ENCODE peak calls at places on chromosomes 16 and 17, in five cellular contexts. One of them, this sample, is unnamed.
A peak's percentile ranks its signal among the peaks of the same experiment; 100 is the strongest.

GRCh38 chr17:81245024-81245664 is 6.0 kb downstream of the NDUFAF8 start:
- DNase-seq in OCI-LY7: peak; percentile 33
- DNase-seq in stimulated activated CD4-positive, alpha-beta T cell treated with anti-CD3 and anti-CD28 coated beads, Interleukin-2, amount 100 ng/mL, for 48 hours: no peak
- DNase-seq in A549: no peak
- DNase-seq in naive thymus-derived CD4-positive, alpha-beta T cell: no peak
- DNase-seq in this sample: no peak

GRCh38 chr16:11379420-11379819 is 34.2 kb downstream of the RMI2 start:
- DNase-seq in naive thymus-derived CD4-positive, alpha-beta T cell: no peak
- DNase-seq in stimulated activated CD4-positive, alpha-beta T cell treated with anti-CD3 and anti-CD28 coated beads, Interleukin-2, amount 100 ng/mL, for 48 hours: peak; percentile 25
- DNase-seq in OCI-LY7: no peak
- DNase-seq in A549: no peak
- DNase-seq in this sample: no peak

GRCh38 chr17:66782866-66783265 is 52.1 kb upstream of the CACNG5 start:
- DNase-seq in OCI-LY7: no peak
- DNase-seq in stimulated activated CD4-positive, alpha-beta T cell treated with anti-CD3 and anti-CD28 coated beads, Interleukin-2, amount 100 ng/mL, for 48 hours: no peak
- DNase-seq in naive thymus-derived CD4-positive, alpha-beta T cell: no peak
- DNase-seq in A549: no peak
- DNase-seq in this sample: no peak

GRCh38 chr17:10261098-10261497 is 62.7 kb upstream of the GAS7 start:
- DNase-seq in naive thymus-derived CD4-positive, alpha-beta T cell: no peak
- DNase-seq in A549: no peak
- DNase-seq in stimulated activated CD4-positive, alpha-beta T cell treated with anti-CD3 and anti-CD28 coated beads, Interleukin-2, amount 100 ng/mL, for 48 hours: no peak
- DNase-seq in OCI-LY7: no peak
- DNase-seq in this sample: no peak

GRCh38 chr16:23434380-23434779 is 18.6 kb downstream of the COG7 start:
- DNase-seq in stimulated activated CD4-positive, alpha-beta T cell treated with anti-CD3 and anti-CD28 coated beads, Interleukin-2, amount 100 ng/mL, for 48 hours: peak; percentile 4
- DNase-seq in OCI-LY7: peak; percentile 78
- DNase-seq in A549: peak; percentile 33
- DNase-seq in naive thymus-derived CD4-positive, alpha-beta T cell: peak; percentile 31
- DNase-seq in this sample: no peak

GRCh38 chr17:56319531-56319930 is 166.3 kb downstream of the ANKFN1 start:
- DNase-seq in A549: peak; percentile 41
- DNase-seq in OCI-LY7: peak; percentile 54
- DNase-seq in stimulated activated CD4-positive, alpha-beta T cell treated with anti-CD3 and anti-CD28 coated beads, Interleukin-2, amount 100 ng/mL, for 48 hours: no peak
- DNase-seq in naive thymus-derived CD4-positive, alpha-beta T cell: no peak
- DNase-seq in this sample: no peak

GRCh38 chr17:9842057-9842758 is 16.5 kb downstream of the GLP2R start:
- DNase-seq in stimulated activated CD4-positive, alpha-beta T cell treated with anti-CD3 and anti-CD28 coated beads, Interleukin-2, amount 100 ng/mL, for 48 hours: no peak
- DNase-seq in naive thymus-derived CD4-positive, alpha-beta T cell: no peak
- DNase-seq in OCI-LY7: no peak
- DNase-seq in A549: peak; percentile 65
- DNase-seq in this sample: no peak

GRCh38 chr17:49851387-49852291 is 3.8 kb upstream of the TAC4 start:
- DNase-seq in stimulated activated CD4-positive, alpha-beta T cell treated with anti-CD3 and anti-CD28 coated beads, Interleukin-2, amount 100 ng/mL, for 48 hours: peak; percentile 62
- DNase-seq in OCI-LY7: peak; percentile 54
- DNase-seq in naive thymus-derived CD4-positive, alpha-beta T cell: peak; percentile 57
- DNase-seq in A549: peak; percentile 66
- DNase-seq in this sample: no peak

GRCh38 chr16:87853411-87854052 is 15.8 kb downstream of the SLC7A5 start:
- DNase-seq in naive thymus-derived CD4-positive, alpha-beta T cell: peak; percentile 49
- DNase-seq in OCI-LY7: peak; percentile 95
- DNase-seq in A549: peak; percentile 82
- DNase-seq in stimulated activated CD4-positive, alpha-beta T cell treated with anti-CD3 and anti-CD28 coated beads, Interleukin-2, amount 100 ng/mL, for 48 hours: peak; percentile 83
- DNase-seq in this sample: peak; percentile 96

GRCh38 chr17:78313735-78314648 is 45.9 kb downstream of the SOCS3 start:
- DNase-seq in naive thymus-derived CD4-positive, alpha-beta T cell: peak; percentile 61
- DNase-seq in OCI-LY7: peak; percentile 60
- DNase-seq in A549: peak; percentile 98
- DNase-seq in stimulated activated CD4-positive, alpha-beta T cell treated with anti-CD3 and anti-CD28 coated beads, Interleukin-2, amount 100 ng/mL, for 48 hours: peak; percentile 61
- DNase-seq in this sample: no peak

GRCh38 chr17:81334419-81334896 is 39.4 kb upstream of the SLC38A10 start:
- DNase-seq in OCI-LY7: no peak
- DNase-seq in A549: no peak
- DNase-seq in stimulated activated CD4-positive, alpha-beta T cell treated with anti-CD3 and anti-CD28 coated beads, Interleukin-2, amount 100 ng/mL, for 48 hours: no peak
- DNase-seq in naive thymus-derived CD4-positive, alpha-beta T cell: no peak
- DNase-seq in this sample: no peak

GRCh38 chr17:17348872-17349723 is 45.9 kb downstream of the NT5M start:
- DNase-seq in naive thymus-derived CD4-positive, alpha-beta T cell: no peak
- DNase-seq in A549: no peak
- DNase-seq in OCI-LY7: no peak
- DNase-seq in stimulated activated CD4-positive, alpha-beta T cell treated with anti-CD3 and anti-CD28 coated beads, Interleukin-2, amount 100 ng/mL, for 48 hours: no peak
- DNase-seq in this sample: peak; percentile 63

This sample was measured in coronary artery.